ENCODE peak calls at places on chromosomes 2 and 18, in six cellular contexts. Z is SK-N-SH, Y is mesothelial cell of epicardium, L is transverse colon, D is Peyer's patch, K is progenitor cell of endocrine pancreas. S is an unnamed sample.
A peak's percentile ranks its signal among the peaks of the same experiment; 100 is the strongest.

GRCh38 chr2:127646487-127647241 is 711 bp downstream of the GPR17 start:
- DNase-seq in Y (no peak), L (no peak), D (no peak), Z (no peak), K (no peak), S (no peak)

GRCh38 chr2:40639294-40639693 is 187.4 kb upstream of the SLC8A1 start:
- DNase-seq in L (peak; percentile 8), K (no peak), Z (no peak), Y (no peak), D (no peak), S (no peak)

GRCh38 chr2:237053066-237053465 is 32.6 kb upstream of the COPS8 start:
- DNase-seq in Y (no peak), Z (no peak), K (no peak), L (no peak), D (no peak), S (no peak)

GRCh38 chr2:231926761-231927565 is 767 bp upstream of the NPPC start:
- DNase-seq in D (peak; percentile 51), Z (peak; percentile 49), L (no peak), K (no peak), Y (no peak), S (no peak)

GRCh38 chr2:18971628-18972027 is 382.3 kb upstream of the NT5C1B start:
- DNase-seq in K (no peak), D (no peak), Y (no peak), L (no peak), Z (no peak), S (no peak)

GRCh38 chr2:68152651-68153347 is 4.9 kb upstream of the PNO1 start:
- DNase-seq in Z (no peak), K (no peak), L (no peak), Y (no peak), D (no peak), S (no peak)

GRCh38 chr18:23314672-23315071 is 138.4 kb upstream of the RIOK3 start:
- DNase-seq in L (no peak), K (no peak), D (no peak), Z (no peak), Y (no peak), S (no peak)

GRCh38 chr2:59080465-59081181 is 839.5 kb upstream of the FANCL start:
- DNase-seq in L (no peak), Y (no peak), D (no peak), Z (no peak), K (no peak), S (no peak)

GRCh38 chr18:43888601-43889000 is 611.3 kb upstream of the SYT4 start:
- DNase-seq in L (no peak), K (no peak), Y (no peak), D (no peak), Z (no peak), S (no peak)

GRCh38 chr2:235964787-235965390 is 203.3 kb downstream of the GBX2 start:
- DNase-seq in L (no peak), Z (no peak), D (no peak), K (no peak), Y (no peak), S (no peak)

GRCh38 chr2:235967358-235967757 is 200.8 kb downstream of the GBX2 start:
- DNase-seq in L (no peak), K (no peak), D (no peak), Y (no peak), Z (no peak), S (no peak)

GRCh38 chr2:235968616-235969324 is 199.4 kb downstream of the GBX2 start:
- DNase-seq in L (no peak), K (no peak), D (no peak), Z (no peak), Y (no peak), S (no peak)

GRCh38 chr2:235966932-235967331 is 201.3 kb downstream of the GBX2 start:
- DNase-seq in K (no peak), Y (no peak), Z (no peak), D (no peak), L (no peak), S (no peak)

GRCh38 chr2:235966396-235966795 is 201.8 kb downstream of the GBX2 start:
- DNase-seq in Z (no peak), Y (no peak), K (no peak), D (no peak), L (no peak), S (no peak)
- TF ChIP-seq CTCF in Z (no peak), Y (no peak), K (no peak), D (no peak), L (no peak), S (no peak)

DNA sequence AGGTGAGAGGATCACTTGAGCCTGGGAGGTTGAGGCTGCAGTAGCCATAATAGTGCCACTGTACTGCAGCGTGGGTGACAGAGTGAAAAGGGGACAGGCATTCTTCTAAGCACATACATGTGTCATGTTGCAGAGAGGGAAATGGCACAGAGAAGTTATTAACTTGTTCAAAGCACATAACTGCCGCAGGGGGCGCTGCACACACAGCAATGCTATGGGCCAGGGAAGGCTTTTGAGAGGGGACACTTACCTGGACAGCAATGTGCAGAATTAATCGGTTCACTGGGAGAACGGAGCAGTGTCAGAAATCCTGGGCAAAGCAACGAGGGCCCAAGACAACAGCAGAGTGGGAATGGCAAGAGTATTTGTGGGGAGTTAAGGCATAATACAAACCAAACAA is 2.4 kb downstream of the SCYGR8 start:
- DNase-seq in Z (no peak), Y (no peak), K (no peak), D (no peak), L (no peak), S (no peak)
- TF ChIP-seq CTCF in Z (no peak), Y (peak; percentile 34), K (peak; percentile 62), D (no peak), L (no peak), S (no peak)

DNA sequence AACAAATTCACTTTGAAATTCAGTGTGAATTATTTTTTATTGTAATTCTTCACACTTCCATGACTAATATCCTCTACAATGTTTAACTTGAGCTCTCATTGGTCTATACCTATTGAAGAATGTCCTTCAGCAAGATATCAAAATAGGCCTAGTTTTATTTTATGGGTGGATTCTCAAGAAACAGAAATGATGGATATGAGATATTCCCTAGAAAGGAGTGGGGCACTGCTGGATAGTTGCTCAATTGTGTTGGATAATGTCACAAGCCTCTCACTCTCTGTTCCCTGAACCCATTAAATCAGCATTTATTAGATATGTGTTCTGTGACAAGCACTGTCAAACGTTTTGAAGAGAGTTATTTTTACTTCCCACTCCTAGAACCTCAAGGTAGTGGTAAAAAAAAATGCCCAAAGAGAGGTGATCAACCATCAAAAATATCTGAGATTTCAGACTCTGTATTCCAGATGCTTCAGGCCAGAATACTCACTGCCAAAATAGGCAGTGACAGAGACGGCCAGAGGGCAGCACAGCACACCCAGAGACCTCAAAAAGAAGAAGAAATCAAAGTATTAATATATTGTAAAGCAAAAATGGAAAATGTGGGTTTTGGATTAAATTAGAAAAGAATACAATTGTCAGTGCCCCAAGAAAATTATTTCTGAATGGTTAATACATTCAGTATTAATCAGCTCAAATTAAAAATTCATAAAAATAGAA is 87.6 kb downstream of the TRIB2 start:
- DNase-seq in K (no peak), D (no peak), Z (no peak), Y (no peak), L (no peak), S (no peak)
- TF ChIP-seq CTCF in K (no peak), D (no peak), Z (no peak), Y (no peak), L (no peak), S (no peak)

GRCh38 chr2:100517556-100517955 is 45.2 kb upstream of the PDCL3 start:
- DNase-seq in Y (no peak), K (no peak), D (no peak), Z (no peak), L (no peak), S (no peak)
- TF ChIP-seq CTCF in Y (no peak), K (no peak), D (no peak), Z (no peak), L (no peak), S (no peak)

DNA sequence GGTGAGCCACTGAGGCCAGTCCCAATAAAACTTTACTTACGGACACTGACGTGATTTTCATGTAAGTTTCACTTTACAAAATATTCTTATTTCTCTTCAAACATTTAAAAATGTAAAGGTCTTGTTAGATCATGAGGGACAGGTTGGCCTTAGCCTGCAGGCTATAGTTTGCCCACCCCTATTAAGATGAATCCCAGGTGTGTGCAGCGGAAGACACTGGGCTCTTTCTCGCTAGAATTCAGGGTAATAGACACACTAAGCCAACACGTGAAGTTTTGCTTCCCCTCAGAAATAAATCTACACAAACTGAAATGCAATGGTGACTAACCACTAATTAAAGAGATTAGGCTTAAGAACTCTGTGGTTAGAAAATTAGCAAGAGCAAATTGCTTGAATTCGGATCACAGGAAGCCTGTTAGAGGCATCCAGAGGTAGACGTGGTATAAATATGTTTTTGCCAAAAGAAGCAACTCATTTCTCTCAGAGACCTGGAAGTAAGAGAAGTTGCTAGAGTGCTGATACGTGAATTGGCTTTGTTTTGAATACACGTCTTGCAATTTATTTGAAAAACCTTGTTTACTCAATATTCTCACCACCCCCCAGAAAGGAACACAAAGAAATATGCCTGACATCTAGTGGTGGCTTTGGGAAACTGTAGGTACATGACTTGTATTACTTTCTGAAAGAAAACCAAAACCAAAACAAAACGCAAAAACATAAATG is 151.6 kb downstream of the DTNB start:
- DNase-seq in Y (no peak), K (no peak), D (no peak), Z (peak; percentile 66), L (no peak), S (no peak)
- TF ChIP-seq CTCF in Y (peak; percentile 83), K (peak; percentile 76), D (peak; percentile 93), Z (peak; percentile 95), L (peak; percentile 78), S (peak; percentile 58)

GRCh38 chr2:164495491-164496223 is 125.6 kb downstream of the GRB14 start:
- DNase-seq in L (no peak), K (no peak), D (no peak), Z (peak; percentile 28), Y (no peak), S (no peak)
- TF ChIP-seq CTCF in L (peak; percentile 48), K (peak; percentile 62), D (peak; percentile 36), Z (peak; percentile 67), Y (peak; percentile 38), S (peak; percentile 18)

DNA sequence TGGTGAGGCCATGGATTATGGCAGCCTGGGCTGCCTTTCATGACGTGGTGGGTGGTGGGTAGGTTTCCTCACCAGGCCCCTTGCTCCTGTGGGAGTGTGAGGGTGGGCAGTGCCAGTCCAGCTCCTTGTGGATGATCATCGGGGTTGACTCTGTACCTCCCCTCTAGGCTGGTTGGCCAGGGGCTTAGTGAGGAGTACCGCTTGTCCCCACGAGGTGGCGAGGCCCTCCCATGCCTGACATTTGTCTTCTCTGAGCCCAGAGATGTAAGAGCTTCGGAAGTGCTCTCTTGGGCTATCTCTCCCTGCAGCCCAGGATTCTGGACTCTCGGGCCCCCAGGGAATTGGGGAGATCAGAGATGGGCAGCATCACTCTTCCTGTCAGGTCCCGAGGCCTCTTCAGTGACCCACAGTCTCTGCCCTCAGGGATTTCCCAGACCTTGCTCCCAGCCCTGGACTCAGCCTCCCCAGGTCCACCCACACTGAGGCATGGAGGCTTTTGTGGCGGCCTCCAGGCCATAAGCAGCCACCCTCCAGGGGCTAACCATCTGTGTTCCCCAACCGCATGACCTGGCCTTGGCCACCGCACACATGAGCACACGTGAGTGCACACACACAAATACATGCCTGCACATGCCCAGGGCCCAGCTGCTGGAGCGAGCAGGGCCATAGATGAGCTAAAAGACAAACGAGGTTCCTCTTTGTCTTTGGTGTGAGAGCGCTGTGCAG is 6.5 kb downstream of the SPR start:
- DNase-seq in Y (no peak), L (peak; percentile 48), K (peak; percentile 58), Z (peak; percentile 79), D (peak; percentile 68), S (peak; percentile 67)
- TF ChIP-seq CTCF in Y (peak; percentile 65), L (peak; percentile 55), K (peak; percentile 74), Z (peak; percentile 69), D (peak; percentile 62), S (peak; percentile 25)

S was measured in ascending aorta.